ENCODE peak calls at places on chromosome 7, in ten cellular contexts. One of them, this sample, is unnamed.

GRCh38 chr7:117085275-117085674 is 132.0 kb downstream of the ST7 start:
- DNase-seq in left ventricle myocardium inferior: no peak
- DNase-seq in SK-N-SH: no peak
- DNase-seq in kidney: no peak
- DNase-seq in fibroblast of the aortic adventitia: no peak
- DNase-seq in prostate gland: no peak
- DNase-seq in lower lobe of right lung: no peak
- DNase-seq in tibial artery: no peak
- DNase-seq in fibroblast of pulmonary artery: no peak
- DNase-seq in GM12865: no peak
- DNase-seq in this sample: no peak

GRCh38 chr7:42561797-42562196 is 324.8 kb upstream of the GLI3 start:
- DNase-seq in fibroblast of pulmonary artery: no peak
- DNase-seq in GM12865: no peak
- DNase-seq in lower lobe of right lung: no peak
- DNase-seq in prostate gland: no peak
- DNase-seq in left ventricle myocardium inferior: no peak
- DNase-seq in fibroblast of the aortic adventitia: no peak
- DNase-seq in tibial artery: no peak
- DNase-seq in kidney: no peak
- DNase-seq in SK-N-SH: no peak
- DNase-seq in this sample: no peak

GRCh38 chr7:86908948-86909347 is 150.5 kb downstream of the ELAPOR2 start:
- DNase-seq in GM12865: no peak
- DNase-seq in lower lobe of right lung: no peak
- DNase-seq in left ventricle myocardium inferior: no peak
- DNase-seq in prostate gland: no peak
- DNase-seq in fibroblast of pulmonary artery: peak
- DNase-seq in fibroblast of the aortic adventitia: peak
- DNase-seq in kidney: no peak
- DNase-seq in tibial artery: no peak
- DNase-seq in SK-N-SH: no peak
- DNase-seq in this sample: peak

GRCh38 chr7:107071129-107071528 is 26.6 kb downstream of the PRKAR2B start:
- DNase-seq in SK-N-SH: no peak
- DNase-seq in fibroblast of the aortic adventitia: no peak
- DNase-seq in prostate gland: no peak
- DNase-seq in GM12865: no peak
- DNase-seq in lower lobe of right lung: no peak
- DNase-seq in left ventricle myocardium inferior: no peak
- DNase-seq in tibial artery: no peak
- DNase-seq in kidney: no peak
- DNase-seq in fibroblast of pulmonary artery: no peak
- DNase-seq in this sample: no peak

GRCh38 chr7:101968720-101969466 is 151.5 kb downstream of the CUX1 start:
- DNase-seq in kidney: no peak
- DNase-seq in prostate gland: no peak
- DNase-seq in tibial artery: no peak
- DNase-seq in left ventricle myocardium inferior: no peak
- DNase-seq in fibroblast of the aortic adventitia: no peak
- DNase-seq in fibroblast of pulmonary artery: no peak
- DNase-seq in SK-N-SH: peak
- DNase-seq in GM12865: no peak
- DNase-seq in lower lobe of right lung: no peak
- DNase-seq in this sample: no peak

GRCh38 chr7:39130304-39130703 is 152.6 kb downstream of the POU6F2 start:
- DNase-seq in left ventricle myocardium inferior: no peak
- DNase-seq in tibial artery: no peak
- DNase-seq in fibroblast of pulmonary artery: no peak
- DNase-seq in prostate gland: no peak
- DNase-seq in SK-N-SH: no peak
- DNase-seq in fibroblast of the aortic adventitia: peak
- DNase-seq in GM12865: no peak
- DNase-seq in kidney: no peak
- DNase-seq in lower lobe of right lung: no peak
- DNase-seq in this sample: peak

GRCh38 chr7:74612015-74612829 is 45.3 kb upstream of the GTF2I start:
- DNase-seq in kidney: peak
- DNase-seq in prostate gland: peak
- DNase-seq in fibroblast of pulmonary artery: peak
- DNase-seq in GM12865: no peak
- DNase-seq in tibial artery: no peak
- DNase-seq in lower lobe of right lung: peak
- DNase-seq in left ventricle myocardium inferior: no peak
- DNase-seq in fibroblast of the aortic adventitia: peak
- DNase-seq in SK-N-SH: peak
- DNase-seq in this sample: peak

GRCh38 chr7:135650831-135651573 is 11.3 kb upstream of the STMP1 start:
- DNase-seq in left ventricle myocardium inferior: no peak
- DNase-seq in prostate gland: no peak
- DNase-seq in fibroblast of pulmonary artery: peak
- DNase-seq in kidney: no peak
- DNase-seq in fibroblast of the aortic adventitia: peak
- DNase-seq in SK-N-SH: no peak
- DNase-seq in lower lobe of right lung: no peak
- DNase-seq in tibial artery: peak
- DNase-seq in GM12865: no peak
- DNase-seq in this sample: peak

DNA sequence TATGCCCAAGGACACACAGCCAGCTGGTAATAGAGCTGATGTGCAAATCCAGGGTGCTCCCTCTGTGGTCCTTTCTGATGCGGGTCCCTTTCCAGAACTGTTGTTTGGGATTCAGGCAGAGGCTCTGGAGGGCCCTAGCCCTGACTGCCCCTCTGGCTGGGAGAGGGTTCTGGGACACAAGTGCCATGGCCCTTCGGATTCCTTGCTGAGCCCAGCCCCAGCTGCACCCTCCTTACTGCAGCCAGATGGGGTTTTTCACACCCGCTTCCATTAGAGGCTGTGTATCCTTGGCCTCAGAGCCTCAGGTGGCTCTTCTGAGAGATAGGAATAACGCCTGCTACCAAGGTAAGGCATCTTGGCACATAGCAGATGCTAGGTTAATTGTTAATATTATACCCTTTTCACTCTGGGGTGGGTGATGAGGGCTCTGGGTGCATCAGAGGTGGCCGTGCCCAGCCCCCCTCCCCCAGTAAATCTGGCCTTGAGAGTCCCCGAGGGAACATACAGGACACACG is 89.8 kb upstream of the LRRC4 start:
- DNase-seq in tibial artery: no peak
- DNase-seq in fibroblast of pulmonary artery: no peak
- DNase-seq in prostate gland: no peak
- DNase-seq in SK-N-SH: no peak
- DNase-seq in kidney: no peak
- DNase-seq in left ventricle myocardium inferior: no peak
- DNase-seq in GM12865: no peak
- DNase-seq in fibroblast of the aortic adventitia: no peak
- DNase-seq in lower lobe of right lung: no peak
- DNase-seq in this sample: no peak
- H3K4me3 ChIP-seq in tibial artery: no peak
- H3K4me3 ChIP-seq in fibroblast of pulmonary artery: no peak
- H3K4me3 ChIP-seq in prostate gland: no peak
- H3K4me3 ChIP-seq in SK-N-SH: no peak
- H3K4me3 ChIP-seq in kidney: no peak
- H3K4me3 ChIP-seq in left ventricle myocardium inferior: no peak
- H3K4me3 ChIP-seq in GM12865: no peak
- H3K4me3 ChIP-seq in fibroblast of the aortic adventitia: no peak
- H3K4me3 ChIP-seq in lower lobe of right lung: no peak
- H3K4me3 ChIP-seq in this sample: no peak

DNA sequence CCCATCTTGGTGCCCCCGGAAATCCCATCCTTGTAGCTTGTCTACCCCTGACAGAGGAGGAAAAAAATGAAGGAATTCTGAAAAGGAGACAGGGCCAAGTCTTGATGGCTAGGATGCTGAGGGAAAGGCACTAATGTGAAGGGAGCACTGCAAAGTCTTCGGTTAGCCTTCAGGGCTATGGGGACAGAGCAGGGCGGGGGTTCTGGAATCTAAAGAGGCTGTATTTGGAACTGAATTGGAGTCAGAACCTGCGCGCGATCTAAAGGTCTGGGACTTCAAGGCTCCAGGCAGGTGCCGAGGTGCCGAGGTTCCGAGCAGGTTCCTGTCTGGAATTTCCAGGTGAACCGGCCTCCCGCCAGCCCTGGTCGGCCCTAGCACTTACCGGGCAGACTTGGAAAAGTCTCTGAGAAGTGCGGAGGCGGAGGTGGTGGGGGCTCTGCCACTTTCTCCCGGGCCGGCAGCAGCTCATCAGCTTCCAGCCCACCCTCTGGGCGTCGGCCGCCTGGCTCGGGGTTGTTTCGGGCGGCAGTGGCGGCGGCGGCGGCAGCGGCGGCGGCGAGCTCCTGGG is 781 bp downstream of the GBX1 start:
- DNase-seq in lower lobe of right lung: no peak
- DNase-seq in SK-N-SH: no peak
- DNase-seq in prostate gland: no peak
- DNase-seq in GM12865: no peak
- DNase-seq in left ventricle myocardium inferior: no peak
- DNase-seq in kidney: no peak
- DNase-seq in fibroblast of the aortic adventitia: no peak
- DNase-seq in fibroblast of pulmonary artery: no peak
- DNase-seq in tibial artery: no peak
- DNase-seq in this sample: no peak
- H3K4me3 ChIP-seq in lower lobe of right lung: peak
- H3K4me3 ChIP-seq in SK-N-SH: peak
- H3K4me3 ChIP-seq in prostate gland: peak
- H3K4me3 ChIP-seq in GM12865: no peak
- H3K4me3 ChIP-seq in left ventricle myocardium inferior: peak
- H3K4me3 ChIP-seq in kidney: no peak
- H3K4me3 ChIP-seq in fibroblast of the aortic adventitia: no peak
- H3K4me3 ChIP-seq in fibroblast of pulmonary artery: no peak
- H3K4me3 ChIP-seq in tibial artery: peak
- H3K4me3 ChIP-seq in this sample: no peak

GRCh38 chr7:84122582-84123360 is 71.8 kb downstream of the SEMA3A start:
- DNase-seq in SK-N-SH: no peak
- DNase-seq in lower lobe of right lung: no peak
- DNase-seq in kidney: no peak
- DNase-seq in prostate gland: no peak
- DNase-seq in fibroblast of the aortic adventitia: no peak
- DNase-seq in left ventricle myocardium inferior: no peak
- DNase-seq in tibial artery: no peak
- DNase-seq in fibroblast of pulmonary artery: no peak
- DNase-seq in GM12865: no peak
- DNase-seq in this sample: peak

GRCh38 chr7:84125654-84126053 is 68.9 kb downstream of the SEMA3A start:
- DNase-seq in tibial artery: no peak
- DNase-seq in GM12865: no peak
- DNase-seq in SK-N-SH: peak
- DNase-seq in fibroblast of the aortic adventitia: no peak
- DNase-seq in kidney: no peak
- DNase-seq in fibroblast of pulmonary artery: no peak
- DNase-seq in lower lobe of right lung: no peak
- DNase-seq in prostate gland: no peak
- DNase-seq in left ventricle myocardium inferior: no peak
- DNase-seq in this sample: no peak

DNA sequence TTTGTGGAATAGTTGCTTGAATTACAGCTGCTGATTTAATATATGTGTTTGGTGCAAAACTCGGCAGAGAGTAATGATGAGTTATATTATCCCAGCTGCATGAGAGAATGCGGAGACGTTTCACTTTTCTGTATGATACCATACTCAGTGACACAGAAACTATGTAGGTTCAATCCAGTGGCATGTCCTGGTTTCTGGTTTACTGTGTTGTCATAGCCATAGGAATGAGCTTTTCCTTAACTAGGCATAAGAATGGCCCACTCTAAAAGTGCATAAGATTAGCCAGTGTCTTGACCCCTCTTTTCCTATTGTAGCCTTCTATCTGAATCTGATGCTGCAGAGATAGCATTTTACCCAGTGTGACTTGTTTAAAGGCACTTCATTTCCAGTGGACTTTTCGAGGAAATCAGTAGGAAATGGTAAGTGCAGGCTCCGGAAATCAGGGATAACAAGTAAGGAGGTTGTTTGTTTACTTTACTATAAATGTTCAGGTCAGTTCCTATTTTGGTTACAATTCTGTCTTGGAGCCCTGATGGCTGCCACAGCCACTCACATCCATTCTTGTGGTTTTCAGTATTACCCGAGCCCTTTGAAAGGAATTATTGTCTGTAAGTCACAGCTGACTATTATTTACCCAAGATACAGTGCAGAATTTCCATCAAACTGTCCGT is 70.6 kb downstream of the SEMA3A start:
- DNase-seq in kidney: no peak
- DNase-seq in lower lobe of right lung: no peak
- DNase-seq in left ventricle myocardium inferior: no peak
- DNase-seq in SK-N-SH: no peak
- DNase-seq in prostate gland: no peak
- DNase-seq in GM12865: no peak
- DNase-seq in fibroblast of pulmonary artery: no peak
- DNase-seq in fibroblast of the aortic adventitia: no peak
- DNase-seq in tibial artery: no peak
- DNase-seq in this sample: peak
- H3K4me3 ChIP-seq in kidney: no peak
- H3K4me3 ChIP-seq in lower lobe of right lung: no peak
- H3K4me3 ChIP-seq in left ventricle myocardium inferior: no peak
- H3K4me3 ChIP-seq in SK-N-SH: no peak
- H3K4me3 ChIP-seq in prostate gland: no peak
- H3K4me3 ChIP-seq in GM12865: no peak
- H3K4me3 ChIP-seq in fibroblast of pulmonary artery: no peak
- H3K4me3 ChIP-seq in fibroblast of the aortic adventitia: no peak
- H3K4me3 ChIP-seq in tibial artery: no peak
- H3K4me3 ChIP-seq in this sample: peak

GRCh38 chr7:66503551-66504031 is 125.1 kb upstream of the KCTD7 start:
- DNase-seq in GM12865: no peak
- DNase-seq in fibroblast of the aortic adventitia: no peak
- DNase-seq in tibial artery: no peak
- DNase-seq in prostate gland: no peak
- DNase-seq in kidney: peak
- DNase-seq in lower lobe of right lung: no peak
- DNase-seq in SK-N-SH: no peak
- DNase-seq in left ventricle myocardium inferior: no peak
- DNase-seq in fibroblast of pulmonary artery: no peak
- DNase-seq in this sample: no peak

GRCh38 chr7:66505009-66505408 is 123.7 kb upstream of the KCTD7 start:
- DNase-seq in SK-N-SH: no peak
- DNase-seq in prostate gland: no peak
- DNase-seq in fibroblast of pulmonary artery: no peak
- DNase-seq in kidney: peak
- DNase-seq in tibial artery: no peak
- DNase-seq in left ventricle myocardium inferior: no peak
- DNase-seq in lower lobe of right lung: no peak
- DNase-seq in GM12865: no peak
- DNase-seq in fibroblast of the aortic adventitia: no peak
- DNase-seq in this sample: no peak

GRCh38 chr7:66504131-66504530 is 124.5 kb upstream of the KCTD7 start:
- DNase-seq in prostate gland: no peak
- DNase-seq in SK-N-SH: no peak
- DNase-seq in kidney: no peak
- DNase-seq in GM12865: no peak
- DNase-seq in lower lobe of right lung: no peak
- DNase-seq in left ventricle myocardium inferior: no peak
- DNase-seq in fibroblast of pulmonary artery: no peak
- DNase-seq in fibroblast of the aortic adventitia: no peak
- DNase-seq in tibial artery: no peak
- DNase-seq in this sample: no peak

GRCh38 chr7:66507764-66508296 is 120.9 kb upstream of the KCTD7 start:
- DNase-seq in GM12865: no peak
- DNase-seq in SK-N-SH: no peak
- DNase-seq in lower lobe of right lung: no peak
- DNase-seq in left ventricle myocardium inferior: no peak
- DNase-seq in tibial artery: no peak
- DNase-seq in fibroblast of pulmonary artery: no peak
- DNase-seq in fibroblast of the aortic adventitia: no peak
- DNase-seq in prostate gland: no peak
- DNase-seq in kidney: peak
- DNase-seq in this sample: peak

DNA sequence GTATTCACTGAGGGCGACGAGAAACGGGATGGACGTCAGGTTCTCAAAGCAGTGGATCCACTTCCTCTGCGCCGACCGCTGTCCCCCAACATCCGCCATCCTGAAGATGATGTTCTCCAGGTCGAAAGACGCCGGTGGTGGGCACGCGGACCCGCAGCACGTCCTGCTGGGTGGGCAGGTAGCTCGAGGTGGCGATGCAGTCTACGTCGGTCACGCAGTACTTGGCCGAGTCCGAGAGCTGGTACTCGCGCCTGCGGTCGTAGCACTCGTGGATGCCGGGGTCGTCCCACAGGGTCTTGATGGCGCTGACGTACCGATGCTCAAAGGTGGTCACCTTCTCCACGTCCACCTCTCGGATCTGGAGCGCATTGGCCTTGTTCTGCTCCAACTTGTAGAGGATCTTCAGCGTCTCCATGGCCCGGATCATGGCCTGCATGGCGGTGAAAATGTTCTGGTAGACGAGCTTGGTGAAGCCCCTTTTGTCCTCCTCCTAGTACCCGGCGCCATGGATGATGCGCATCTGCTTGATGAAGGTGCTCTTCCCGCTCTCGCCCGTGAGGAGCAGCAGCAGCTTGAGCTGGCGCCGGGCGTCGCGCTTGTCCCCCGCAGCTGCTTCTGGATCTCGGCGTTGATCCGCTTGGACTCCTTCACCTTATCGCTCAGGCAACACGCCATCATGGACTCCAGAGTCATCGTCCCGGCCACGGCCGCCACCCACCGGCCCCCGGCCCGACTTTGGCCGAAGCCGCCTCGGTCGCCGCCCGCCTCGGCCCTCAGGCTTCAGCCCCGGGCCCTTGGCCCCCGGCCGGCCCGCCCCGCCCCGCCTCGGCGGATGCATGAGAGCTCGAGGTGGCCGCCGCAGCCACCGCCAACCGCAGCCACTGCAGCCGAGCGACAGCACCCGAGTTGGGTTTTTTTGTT is 122.9 kb upstream of the KCTD7 start:
- DNase-seq in SK-N-SH: no peak
- DNase-seq in GM12865: no peak
- DNase-seq in left ventricle myocardium inferior: no peak
- DNase-seq in fibroblast of the aortic adventitia: no peak
- DNase-seq in fibroblast of pulmonary artery: no peak
- DNase-seq in kidney: peak
- DNase-seq in prostate gland: no peak
- DNase-seq in tibial artery: peak
- DNase-seq in lower lobe of right lung: peak
- DNase-seq in this sample: no peak
- H3K4me3 ChIP-seq in SK-N-SH: no peak
- H3K4me3 ChIP-seq in GM12865: no peak
- H3K4me3 ChIP-seq in left ventricle myocardium inferior: peak
- H3K4me3 ChIP-seq in fibroblast of the aortic adventitia: peak
- H3K4me3 ChIP-seq in fibroblast of pulmonary artery: peak
- H3K4me3 ChIP-seq in kidney: no peak
- H3K4me3 ChIP-seq in prostate gland: peak
- H3K4me3 ChIP-seq in tibial artery: peak
- H3K4me3 ChIP-seq in lower lobe of right lung: peak
- H3K4me3 ChIP-seq in this sample: peak